ENCODE peak calls at places on chromosomes 6 and 20, in eight cellular contexts. N is sigmoid colon; W is naive thymus-derived CD4-positive, alpha-beta T cell; D is transverse colon; G is psoas muscle; V is heart left ventricle; M is upper lobe of right lung; K is tibial nerve. I is an unnamed sample.
A peak's percentile ranks its signal among the peaks of the same experiment; 100 is the strongest.

GRCh38 chr6:43809417-43810305 is 39.6 kb downstream of the VEGFA start:
- DNase-seq in N (peak; percentile 38), V (no peak), D (no peak), W (no peak), K (no peak), G (no peak), M (no peak), I (no peak)

GRCh38 chr20:8454137-8454712 is 322.2 kb downstream of the PLCB1 start:
- DNase-seq in V (no peak), G (no peak), W (no peak), M (no peak), D (no peak), K (no peak), N (no peak), I (no peak)

GRCh38 chr20:43444107-43444506 is 13.6 kb upstream of the SRSF6 start:
- DNase-seq in N (no peak), K (no peak), D (no peak), M (no peak), G (no peak), V (no peak), W (no peak), I (no peak)

GRCh38 chr6:98769546-98769945 is 64.8 kb upstream of the POU3F2 start:
- DNase-seq in D (no peak), N (no peak), V (no peak), W (no peak), K (no peak), G (no peak), M (no peak), I (no peak)

GRCh38 chr20:25336561-25337422 is 53.8 kb downstream of the ABHD12 start:
- DNase-seq in G (no peak), V (no peak), N (no peak), K (no peak), M (no peak), D (no peak), W (no peak), I (no peak)

GRCh38 chr6:12751694-12752304 is 35.2 kb downstream of the PHACTR1 start:
- DNase-seq in V (peak; percentile 36), W (no peak), G (peak; percentile 59), N (no peak), K (no peak), D (peak; percentile 20), M (no peak), I (peak; percentile 52)

GRCh38 chr20:9838035-9838377 is 870 bp downstream of the PAK5 start:
- DNase-seq in G (no peak), V (no peak), D (no peak), K (no peak), W (no peak), N (no peak), M (no peak), I (no peak)

GRCh38 chr20:62160876-62161275 is 17.3 kb downstream of the SS18L1 start:
- DNase-seq in V (no peak), G (no peak), D (no peak), K (no peak), M (no peak), W (no peak), N (no peak), I (no peak)

GRCh38 chr6:112931835-112932234 is 584.7 kb downstream of the RFPL4B start:
- DNase-seq in D (no peak), M (no peak), W (no peak), G (no peak), N (no peak), V (no peak), K (no peak), I (no peak)

GRCh38 chr6:160464744-160465143 is 116.6 kb downstream of the SLC22A3 start:
- DNase-seq in K (no peak), N (no peak), G (no peak), M (no peak), V (no peak), W (no peak), D (no peak), I (no peak)

GRCh38 chr6:22827760-22828159 is 258.4 kb downstream of the HDGFL1 start:
- DNase-seq in G (no peak), K (no peak), N (no peak), D (no peak), W (no peak), V (no peak), M (no peak), I (no peak)

GRCh38 chr6:137571854-137572253 is 77.7 kb upstream of the OLIG3 start:
- DNase-seq in V (no peak), G (no peak), K (no peak), W (peak; percentile 16), M (no peak), D (peak; percentile 44), N (no peak), I (no peak)

GRCh38 chr6:68777956-68778355 is 142.9 kb downstream of the ADGRB3 start:
- DNase-seq in G (no peak), V (no peak), D (no peak), N (no peak), M (no peak), K (no peak), W (no peak), I (no peak)

GRCh38 chr6:34652263-34652662 is 44.3 kb downstream of the ILRUN start:
- DNase-seq in D (no peak), W (no peak), G (no peak), N (no peak), V (no peak), K (no peak), M (no peak), I (no peak)
- H3K27ac ChIP-seq in D (no peak overlapping the region), W (no peak overlapping the region), G (peak overlapping the region; percentile 74), N (no peak overlapping the region), V (no peak overlapping the region), K (no peak overlapping the region), M (no peak overlapping the region), I (peak overlapping the region; percentile 45)

GRCh38 chr20:64095455-64095854 is 11.3 kb upstream of the LKAAEAR1 start:
- DNase-seq in G (no peak), K (no peak), D (no peak), V (no peak), M (no peak), W (no peak), N (no peak), I (no peak)
- H3K4me1 ChIP-seq in G (no peaks in the 10 kb centered on the region), K (no peaks in the 10 kb centered on the region), D (no peaks in the 10 kb centered on the region), V (no peaks in the 10 kb centered on the region), M (no peaks in the 10 kb centered on the region), W (peaks cover 6% of the 10 kb centered on the region), N (no peaks in the 10 kb centered on the region), I (no peaks in the 10 kb centered on the region)

GRCh38 chr6:111563581-111563980 is 42.1 kb downstream of the TRAF3IP2 start:
- DNase-seq in V (no peak), D (no peak), G (no peak), M (no peak), K (no peak), W (no peak), N (no peak), I (no peak)

GRCh38 chr6:111564482-111564945 is 41.2 kb downstream of the TRAF3IP2 start:
- DNase-seq in N (no peak), W (no peak), D (no peak), V (no peak), K (no peak), G (peak; percentile 86), M (no peak), I (no peak)

GRCh38 chr6:111566873-111567517 is 38.7 kb downstream of the TRAF3IP2 start:
- DNase-seq in M (peak; percentile 69), V (peak; percentile 53), G (no peak), D (no peak), W (no peak), K (no peak), N (no peak), I (no peak)

GRCh38 chr6:111565316-111566221 is 40.1 kb downstream of the TRAF3IP2 start:
- DNase-seq in M (no peak), W (no peak), N (no peak), K (no peak), D (no peak), G (no peak), V (no peak), I (no peak)

GRCh38 chr6:111566222-111566717 is 39.4 kb downstream of the TRAF3IP2 start:
- DNase-seq in M (no peak), D (no peak), W (no peak), G (no peak), V (no peak), N (no peak), K (no peak), I (no peak)
- H3K27ac ChIP-seq in M (peak overlapping the region; percentile 49), D (peak overlapping the region; percentile 58), W (peak overlapping the region; percentile 47), G (no peak overlapping the region), V (no peak overlapping the region), N (peak overlapping the region; percentile 61), K (no peak overlapping the region), I (no peak overlapping the region)

GRCh38 chr6:14123331-14124105 is 5.9 kb downstream of the CD83 start:
- DNase-seq in V (no peak), K (no peak), M (no peak), G (no peak), W (no peak), N (no peak), D (no peak), I (no peak)
- H3K4me1 ChIP-seq in V (no peaks in the 10 kb centered on the region), K (peaks cover 12% of the 10 kb centered on the region), M (peaks cover 14% of the 10 kb centered on the region), G (no peaks in the 10 kb centered on the region), W (peaks cover 6% of the 10 kb centered on the region), N (peaks cover 11% of the 10 kb centered on the region), D (peaks cover 16% of the 10 kb centered on the region), I (no peaks in the 10 kb centered on the region)